ENCODE peak calls at places on chromosome 13, in six cellular contexts. One of them, this sample, is unnamed.
A peak's percentile ranks its signal among the peaks of the same experiment; 100 is the strongest.

GRCh38 chr13:79423801-79424642 is 18.0 kb upstream of the RBM26 start:
- DNase-seq in hepatocyte: peak; percentile 53
- DNase-seq in heart left ventricle: no peak
- DNase-seq in Peyer's patch: no peak
- DNase-seq in upper lobe of right lung: no peak
- DNase-seq in lower lobe of right lung: no peak
- DNase-seq in this sample: no peak

GRCh38 chr13:90302113-90302512 is 1045.4 kb upstream of the MIR17HG start:
- DNase-seq in hepatocyte: no peak
- DNase-seq in heart left ventricle: no peak
- DNase-seq in Peyer's patch: no peak
- DNase-seq in upper lobe of right lung: no peak
- DNase-seq in lower lobe of right lung: no peak
- DNase-seq in this sample: peak; percentile 2

GRCh38 chr13:50075619-50076097 is 60.4 kb downstream of the KCNRG start:
- DNase-seq in hepatocyte: no peak
- DNase-seq in heart left ventricle: no peak
- DNase-seq in Peyer's patch: no peak
- DNase-seq in upper lobe of right lung: no peak
- DNase-seq in lower lobe of right lung: no peak
- DNase-seq in this sample: no peak

GRCh38 chr13:90447735-90448103 is 899.8 kb upstream of the MIR17HG start:
- DNase-seq in hepatocyte: no peak
- DNase-seq in heart left ventricle: no peak
- DNase-seq in Peyer's patch: no peak
- DNase-seq in upper lobe of right lung: no peak
- DNase-seq in lower lobe of right lung: no peak
- DNase-seq in this sample: peak; percentile 44

GRCh38 chr13:20679879-20680278 is 23.6 kb upstream of the IL17D start:
- DNase-seq in hepatocyte: no peak
- DNase-seq in heart left ventricle: no peak
- DNase-seq in Peyer's patch: no peak
- DNase-seq in upper lobe of right lung: no peak
- DNase-seq in lower lobe of right lung: no peak
- DNase-seq in this sample: no peak

GRCh38 chr13:59880468-59880867 is 283.3 kb downstream of the DIAPH3 start:
- DNase-seq in hepatocyte: no peak
- DNase-seq in heart left ventricle: no peak
- DNase-seq in Peyer's patch: no peak
- DNase-seq in upper lobe of right lung: no peak
- DNase-seq in lower lobe of right lung: no peak
- DNase-seq in this sample: no peak

GRCh38 chr13:100473087-100473486 is 115.5 kb downstream of the GGACT start:
- DNase-seq in hepatocyte: no peak
- DNase-seq in heart left ventricle: no peak
- DNase-seq in Peyer's patch: no peak
- DNase-seq in upper lobe of right lung: no peak
- DNase-seq in lower lobe of right lung: no peak
- DNase-seq in this sample: no peak

GRCh38 chr13:30394798-30395191 is 27.5 kb upstream of the UBE2L5 start:
- DNase-seq in hepatocyte: no peak
- DNase-seq in heart left ventricle: no peak
- DNase-seq in Peyer's patch: no peak
- DNase-seq in upper lobe of right lung: no peak
- DNase-seq in lower lobe of right lung: no peak
- DNase-seq in this sample: no peak

GRCh38 chr13:66809496-66809895 is 420.6 kb downstream of the PCDH9 start:
- DNase-seq in hepatocyte: no peak
- DNase-seq in heart left ventricle: no peak
- DNase-seq in Peyer's patch: no peak
- DNase-seq in upper lobe of right lung: no peak
- DNase-seq in lower lobe of right lung: no peak
- DNase-seq in this sample: no peak

DNA sequence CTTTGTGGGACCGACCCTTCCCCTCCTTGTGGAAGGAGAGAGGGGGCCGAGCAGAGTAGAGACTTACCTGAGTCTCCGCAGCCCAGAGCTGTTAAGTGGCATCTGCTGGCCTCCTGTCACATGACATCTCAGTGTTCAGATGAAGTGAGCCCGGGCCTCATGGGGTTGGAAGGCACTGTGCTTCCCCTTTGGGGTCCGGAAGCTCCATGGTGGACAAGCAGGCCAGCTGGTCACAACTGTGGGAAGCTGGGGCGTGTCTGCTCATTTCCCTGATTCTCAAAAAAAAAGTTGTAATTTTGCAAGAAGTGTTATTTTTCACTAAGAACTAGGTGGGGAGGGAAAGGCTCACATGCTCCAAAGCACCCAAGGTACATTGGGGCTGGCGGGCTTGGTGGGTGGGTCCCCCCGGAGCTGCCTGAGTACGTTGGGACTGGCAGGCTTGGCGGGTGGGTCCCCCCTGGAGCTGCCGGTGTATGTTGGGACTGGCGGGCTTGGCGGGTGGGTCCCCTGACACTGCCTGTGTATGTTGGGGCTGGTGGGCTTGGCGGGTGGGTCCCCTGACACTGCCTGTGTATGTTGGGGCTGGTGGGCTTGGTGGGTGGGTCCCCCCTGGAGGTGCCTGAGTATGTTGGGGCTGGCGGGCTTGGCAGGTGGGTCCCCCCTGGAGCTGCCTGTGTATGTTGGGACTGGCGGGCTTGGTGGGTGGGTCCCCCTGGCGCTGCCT is 18.2 kb upstream of the DCUN1D2 start:
- DNase-seq in hepatocyte: no peak
- DNase-seq in heart left ventricle: no peak
- DNase-seq in Peyer's patch: no peak
- DNase-seq in upper lobe of right lung: no peak
- DNase-seq in lower lobe of right lung: peak; percentile 61
- DNase-seq in this sample: no peak
- H3K36me3 ChIP-seq in hepatocyte: no peaks in the 10 kb centered on the region
- H3K36me3 ChIP-seq in heart left ventricle: peaks cover 72% of the 10 kb centered on the region
- H3K36me3 ChIP-seq in Peyer's patch: peaks cover 28% of the 10 kb centered on the region
- H3K36me3 ChIP-seq in upper lobe of right lung: peaks cover 42% of the 10 kb centered on the region
- H3K36me3 ChIP-seq in lower lobe of right lung: peaks cover 59% of the 10 kb centered on the region
- H3K36me3 ChIP-seq in this sample: peaks cover 43% of the 10 kb centered on the region

GRCh38 chr13:35917252-35917941 is 213.8 kb downstream of the DCLK1 start:
- DNase-seq in hepatocyte: no peak
- DNase-seq in heart left ventricle: no peak
- DNase-seq in Peyer's patch: no peak
- DNase-seq in upper lobe of right lung: no peak
- DNase-seq in lower lobe of right lung: no peak
- DNase-seq in this sample: no peak
- H3K4me3 ChIP-seq in hepatocyte: no peak overlapping the region
- H3K4me3 ChIP-seq in heart left ventricle: no peak overlapping the region
- H3K4me3 ChIP-seq in Peyer's patch: no peak overlapping the region
- H3K4me3 ChIP-seq in upper lobe of right lung: no peak overlapping the region
- H3K4me3 ChIP-seq in lower lobe of right lung: no peak overlapping the region
- H3K4me3 ChIP-seq in this sample: peak overlapping the region; percentile 17

DNA sequence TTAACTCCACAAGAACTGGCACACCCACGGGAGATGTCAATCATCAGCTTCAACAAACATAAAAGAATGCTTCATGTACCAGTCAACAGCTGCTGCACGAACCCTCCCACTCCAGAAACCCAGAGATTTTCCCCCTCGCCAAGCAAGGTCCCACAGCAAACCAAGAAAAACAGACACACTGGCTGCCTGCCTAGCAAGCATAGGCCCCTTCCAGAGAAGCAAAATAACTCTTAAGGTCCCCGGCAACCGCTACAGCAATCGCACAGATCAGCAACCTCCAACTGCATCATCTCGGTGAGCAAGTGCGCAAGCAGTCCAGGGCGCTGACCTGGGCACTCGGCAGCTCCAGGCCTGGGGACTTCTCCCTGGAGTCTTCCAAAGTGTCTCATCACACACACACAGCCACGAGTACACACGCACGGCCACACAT is 125.2 kb downstream of the STK24 start:
- DNase-seq in hepatocyte: no peak
- DNase-seq in heart left ventricle: peak; percentile 70
- DNase-seq in Peyer's patch: no peak
- DNase-seq in upper lobe of right lung: peak; percentile 56
- DNase-seq in lower lobe of right lung: no peak
- DNase-seq in this sample: peak; percentile 84
- H3K36me3 ChIP-seq in hepatocyte: no peaks in the 10 kb centered on the region
- H3K36me3 ChIP-seq in heart left ventricle: peaks cover 54% of the 10 kb centered on the region
- H3K36me3 ChIP-seq in Peyer's patch: peaks cover 80% of the 10 kb centered on the region
- H3K36me3 ChIP-seq in upper lobe of right lung: peaks cover 69% of the 10 kb centered on the region
- H3K36me3 ChIP-seq in lower lobe of right lung: peaks cover 65% of the 10 kb centered on the region
- H3K36me3 ChIP-seq in this sample: peaks cover 32% of the 10 kb centered on the region

DNA sequence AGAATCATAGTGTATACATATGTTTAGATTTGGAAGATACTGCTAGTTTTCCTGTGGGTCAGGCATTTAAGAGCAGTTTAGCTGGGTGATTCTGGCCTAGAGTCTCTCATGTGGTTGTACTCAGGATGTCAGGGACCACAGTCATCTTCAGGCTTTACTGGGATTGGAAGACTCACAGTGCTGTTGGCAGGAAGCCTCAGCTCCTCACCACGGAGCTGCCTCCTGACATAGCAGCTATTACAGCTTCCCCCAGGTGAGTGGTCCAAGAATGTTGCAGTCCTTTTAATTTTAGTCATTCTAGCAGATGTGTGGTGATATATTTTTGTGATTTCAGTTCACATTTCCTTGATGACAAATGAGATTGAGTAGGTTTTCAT is 16.9 kb upstream of the GPR18 start:
- DNase-seq in hepatocyte: no peak
- DNase-seq in heart left ventricle: no peak
- DNase-seq in Peyer's patch: no peak
- DNase-seq in upper lobe of right lung: no peak
- DNase-seq in lower lobe of right lung: no peak
- DNase-seq in this sample: peak; percentile 69
- H3K4me3 ChIP-seq in hepatocyte: no peak overlapping the region
- H3K4me3 ChIP-seq in heart left ventricle: no peak overlapping the region
- H3K4me3 ChIP-seq in Peyer's patch: no peak overlapping the region
- H3K4me3 ChIP-seq in upper lobe of right lung: no peak overlapping the region
- H3K4me3 ChIP-seq in lower lobe of right lung: no peak overlapping the region
- H3K4me3 ChIP-seq in this sample: no peak overlapping the region

GRCh38 chr13:27634791-27635190 is 13.1 kb downstream of the POLR1D start:
- DNase-seq in hepatocyte: no peak
- DNase-seq in heart left ventricle: no peak
- DNase-seq in Peyer's patch: no peak
- DNase-seq in upper lobe of right lung: no peak
- DNase-seq in lower lobe of right lung: no peak
- DNase-seq in this sample: no peak
- H3K36me3 ChIP-seq in hepatocyte: no peaks in the 10 kb centered on the region
- H3K36me3 ChIP-seq in heart left ventricle: no peaks in the 10 kb centered on the region
- H3K36me3 ChIP-seq in Peyer's patch: no peaks in the 10 kb centered on the region
- H3K36me3 ChIP-seq in upper lobe of right lung: no peaks in the 10 kb centered on the region
- H3K36me3 ChIP-seq in lower lobe of right lung: no peaks in the 10 kb centered on the region
- H3K36me3 ChIP-seq in this sample: no peaks in the 10 kb centered on the region

GRCh38 chr13:94233401-94233800 is 246.1 kb downstream of the DCT start:
- DNase-seq in hepatocyte: peak; percentile 19
- DNase-seq in heart left ventricle: peak; percentile 60
- DNase-seq in Peyer's patch: no peak
- DNase-seq in upper lobe of right lung: no peak
- DNase-seq in lower lobe of right lung: no peak
- DNase-seq in this sample: peak; percentile 96

GRCh38 chr13:94233831-94234230 is 245.7 kb downstream of the DCT start:
- DNase-seq in hepatocyte: no peak
- DNase-seq in heart left ventricle: no peak
- DNase-seq in Peyer's patch: no peak
- DNase-seq in upper lobe of right lung: no peak
- DNase-seq in lower lobe of right lung: no peak
- DNase-seq in this sample: no peak

GRCh38 chr13:94232161-94232560 is 247.3 kb downstream of the DCT start:
- DNase-seq in hepatocyte: no peak
- DNase-seq in heart left ventricle: no peak
- DNase-seq in Peyer's patch: no peak
- DNase-seq in upper lobe of right lung: peak; percentile 67
- DNase-seq in lower lobe of right lung: peak; percentile 65
- DNase-seq in this sample: no peak

GRCh38 chr13:94234766-94235165 is 244.7 kb downstream of the DCT start:
- DNase-seq in hepatocyte: no peak
- DNase-seq in heart left ventricle: no peak
- DNase-seq in Peyer's patch: no peak
- DNase-seq in upper lobe of right lung: no peak
- DNase-seq in lower lobe of right lung: no peak
- DNase-seq in this sample: no peak

GRCh38 chr13:94232956-94233355 is 246.5 kb downstream of the DCT start:
- DNase-seq in hepatocyte: no peak
- DNase-seq in heart left ventricle: no peak
- DNase-seq in Peyer's patch: no peak
- DNase-seq in upper lobe of right lung: no peak
- DNase-seq in lower lobe of right lung: no peak
- DNase-seq in this sample: no peak
- H3K4me3 ChIP-seq in hepatocyte: no peak overlapping the region
- H3K4me3 ChIP-seq in heart left ventricle: no peak overlapping the region
- H3K4me3 ChIP-seq in Peyer's patch: no peak overlapping the region
- H3K4me3 ChIP-seq in upper lobe of right lung: no peak overlapping the region
- H3K4me3 ChIP-seq in lower lobe of right lung: no peak overlapping the region
- H3K4me3 ChIP-seq in this sample: no peak overlapping the region

DNA sequence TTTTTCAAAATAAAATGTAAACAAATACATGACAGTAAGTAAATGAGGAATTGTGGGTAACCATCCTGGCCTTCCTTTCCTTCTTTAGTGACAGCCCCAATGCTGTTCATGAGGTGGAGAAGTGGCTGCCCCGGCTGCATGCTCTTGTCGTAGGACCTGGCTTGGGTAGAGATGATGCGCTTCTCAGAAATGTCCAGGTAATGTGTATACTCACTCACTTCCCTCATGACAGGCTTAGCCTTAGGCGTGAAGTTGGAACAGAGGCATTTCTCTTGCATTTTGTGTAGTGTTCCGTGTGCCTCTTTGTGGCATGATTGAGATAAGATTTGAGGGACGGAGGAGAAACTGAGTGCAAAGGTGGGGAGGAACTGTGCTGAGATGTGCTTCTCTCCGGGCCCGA is 12.0 kb downstream of the NAXD start:
- DNase-seq in hepatocyte: no peak
- DNase-seq in heart left ventricle: no peak
- DNase-seq in Peyer's patch: no peak
- DNase-seq in upper lobe of right lung: no peak
- DNase-seq in lower lobe of right lung: no peak
- DNase-seq in this sample: no peak
- H3K36me3 ChIP-seq in hepatocyte: no peaks in the 10 kb centered on the region
- H3K36me3 ChIP-seq in heart left ventricle: peaks cover 73% of the 10 kb centered on the region
- H3K36me3 ChIP-seq in Peyer's patch: peaks cover 64% of the 10 kb centered on the region
- H3K36me3 ChIP-seq in upper lobe of right lung: peaks cover 65% of the 10 kb centered on the region
- H3K36me3 ChIP-seq in lower lobe of right lung: peaks cover 85% of the 10 kb centered on the region
- H3K36me3 ChIP-seq in this sample: peaks cover 28% of the 10 kb centered on the region

GRCh38 chr13:97435794-97436193 is 1.8 kb downstream of the RAP2A start:
- DNase-seq in hepatocyte: no peak
- DNase-seq in heart left ventricle: no peak
- DNase-seq in Peyer's patch: no peak
- DNase-seq in upper lobe of right lung: no peak
- DNase-seq in lower lobe of right lung: no peak
- DNase-seq in this sample: no peak
- H3K4me3 ChIP-seq in hepatocyte: peak overlapping the region; percentile 50
- H3K4me3 ChIP-seq in heart left ventricle: peak overlapping the region; percentile 4
- H3K4me3 ChIP-seq in Peyer's patch: no peak overlapping the region
- H3K4me3 ChIP-seq in upper lobe of right lung: peak overlapping the region; percentile 85
- H3K4me3 ChIP-seq in lower lobe of right lung: peak overlapping the region; percentile 75
- H3K4me3 ChIP-seq in this sample: peak overlapping the region; percentile 80

This sample was measured in brain microvascular endothelial cell.